ENCODE peak calls at places on chromosomes 13 and 19, in nine cellular contexts. One of them, this sample, is unnamed.
A peak's percentile ranks its signal among the peaks of the same experiment; 100 is the strongest.

GRCh38 chr19:38730731-38731589 is 13.3 kb downstream of the CAPN12 start:
- DNase-seq in endodermal cell: peak; percentile 46
- DNase-seq in AG04449: no peak
- DNase-seq in astrocyte of the spinal cord: no peak
- DNase-seq in fibroblast of pulmonary artery: no peak
- DNase-seq in astrocyte of the cerebellum: no peak
- DNase-seq in SK-N-SH: no peak
- DNase-seq in uterus: peak; percentile 19
- DNase-seq in iPS DF 6.9: no peak
- DNase-seq in this sample: peak; percentile 57

GRCh38 chr19:38392707-38393308 is 4.3 kb downstream of the SPRED3 start:
- DNase-seq in endodermal cell: no peak
- DNase-seq in AG04449: no peak
- DNase-seq in astrocyte of the spinal cord: peak; percentile 36
- DNase-seq in fibroblast of pulmonary artery: peak; percentile 51
- DNase-seq in astrocyte of the cerebellum: no peak
- DNase-seq in SK-N-SH: no peak
- DNase-seq in uterus: no peak
- DNase-seq in iPS DF 6.9: no peak
- DNase-seq in this sample: peak; percentile 96

GRCh38 chr19:38718747-38719543 is 25.3 kb downstream of the CAPN12 start:
- DNase-seq in endodermal cell: peak; percentile 86
- DNase-seq in AG04449: no peak
- DNase-seq in astrocyte of the spinal cord: peak; percentile 59
- DNase-seq in fibroblast of pulmonary artery: peak; percentile 48
- DNase-seq in astrocyte of the cerebellum: no peak
- DNase-seq in SK-N-SH: peak; percentile 64
- DNase-seq in uterus: peak; percentile 63
- DNase-seq in iPS DF 6.9: no peak
- DNase-seq in this sample: peak; percentile 96

GRCh38 chr19:2770055-2771013 is 12.7 kb downstream of the SGTA start:
- DNase-seq in endodermal cell: no peak
- DNase-seq in AG04449: no peak
- DNase-seq in astrocyte of the spinal cord: no peak
- DNase-seq in fibroblast of pulmonary artery: peak; percentile 74
- DNase-seq in astrocyte of the cerebellum: no peak
- DNase-seq in SK-N-SH: no peak
- DNase-seq in uterus: peak; percentile 66
- DNase-seq in iPS DF 6.9: no peak
- DNase-seq in this sample: no peak

GRCh38 chr19:44848805-44849457 is 2.8 kb downstream of the NECTIN2 start:
- DNase-seq in endodermal cell: peak; percentile 80
- DNase-seq in AG04449: no peak
- DNase-seq in astrocyte of the spinal cord: no peak
- DNase-seq in fibroblast of pulmonary artery: no peak
- DNase-seq in astrocyte of the cerebellum: no peak
- DNase-seq in SK-N-SH: peak; percentile 47
- DNase-seq in uterus: no peak
- DNase-seq in iPS DF 6.9: no peak
- DNase-seq in this sample: no peak

GRCh38 chr19:55369651-55370304 is 485 bp downstream of the IL11 start:
- DNase-seq in endodermal cell: peak; percentile 95
- DNase-seq in AG04449: no peak
- DNase-seq in astrocyte of the spinal cord: peak; percentile 66
- DNase-seq in fibroblast of pulmonary artery: peak; percentile 60
- DNase-seq in astrocyte of the cerebellum: no peak
- DNase-seq in SK-N-SH: peak; percentile 96
- DNase-seq in uterus: no peak
- DNase-seq in iPS DF 6.9: no peak
- DNase-seq in this sample: peak; percentile 100

GRCh38 chr19:39502640-39503417 is 4.1 kb downstream of the DLL3 start:
- DNase-seq in endodermal cell: peak; percentile 92
- DNase-seq in AG04449: no peak
- DNase-seq in astrocyte of the spinal cord: peak; percentile 55
- DNase-seq in fibroblast of pulmonary artery: peak; percentile 77
- DNase-seq in astrocyte of the cerebellum: no peak
- DNase-seq in SK-N-SH: peak; percentile 91
- DNase-seq in uterus: peak; percentile 46
- DNase-seq in iPS DF 6.9: no peak
- DNase-seq in this sample: peak; percentile 98

GRCh38 chr19:35592226-35592625 is 6.3 kb downstream of the PMIS2 start:
- DNase-seq in endodermal cell: peak; percentile 76
- DNase-seq in AG04449: no peak
- DNase-seq in astrocyte of the spinal cord: no peak
- DNase-seq in fibroblast of pulmonary artery: peak; percentile 71
- DNase-seq in astrocyte of the cerebellum: no peak
- DNase-seq in SK-N-SH: peak; percentile 41
- DNase-seq in uterus: no peak
- DNase-seq in iPS DF 6.9: peak; percentile 68
- DNase-seq in this sample: peak; percentile 66

GRCh38 chr19:12261554-12261953 is 33.1 kb downstream of the ZNF44 start:
- DNase-seq in endodermal cell: no peak
- DNase-seq in AG04449: no peak
- DNase-seq in astrocyte of the spinal cord: no peak
- DNase-seq in fibroblast of pulmonary artery: no peak
- DNase-seq in astrocyte of the cerebellum: no peak
- DNase-seq in SK-N-SH: no peak
- DNase-seq in uterus: no peak
- DNase-seq in iPS DF 6.9: no peak
- DNase-seq in this sample: no peak

GRCh38 chr13:99984463-99985242 is 3.1 kb downstream of the ZIC2 start:
- DNase-seq in endodermal cell: peak; percentile 73
- DNase-seq in AG04449: no peak
- DNase-seq in astrocyte of the spinal cord: peak; percentile 32
- DNase-seq in fibroblast of pulmonary artery: no peak
- DNase-seq in astrocyte of the cerebellum: no peak
- DNase-seq in SK-N-SH: peak; percentile 55
- DNase-seq in uterus: no peak
- DNase-seq in iPS DF 6.9: no peak
- DNase-seq in this sample: peak; percentile 79

GRCh38 chr13:101915755-101916107 is 463.3 kb downstream of the ITGBL1 start:
- DNase-seq in endodermal cell: no peak
- DNase-seq in AG04449: no peak
- DNase-seq in astrocyte of the spinal cord: no peak
- DNase-seq in fibroblast of pulmonary artery: no peak
- DNase-seq in astrocyte of the cerebellum: no peak
- DNase-seq in SK-N-SH: no peak
- DNase-seq in uterus: no peak
- DNase-seq in iPS DF 6.9: no peak
- DNase-seq in this sample: no peak
- H3K4me3 ChIP-seq in endodermal cell: peak overlapping the region; percentile 68
- H3K4me3 ChIP-seq in AG04449: no peak overlapping the region
- H3K4me3 ChIP-seq in astrocyte of the spinal cord: no peak overlapping the region
- H3K4me3 ChIP-seq in fibroblast of pulmonary artery: no peak overlapping the region
- H3K4me3 ChIP-seq in astrocyte of the cerebellum: peak overlapping the region; percentile 37
- H3K4me3 ChIP-seq in SK-N-SH: peak overlapping the region; percentile 57
- H3K4me3 ChIP-seq in uterus: no peak overlapping the region
- H3K4me3 ChIP-seq in iPS DF 6.9: peak overlapping the region; percentile 85
- H3K4me3 ChIP-seq in this sample: no peak overlapping the region

GRCh38 chr19:48618916-48619691 is at the start of the genes RPL18 and SPHK2:
- DNase-seq in endodermal cell: peak; percentile 99
- DNase-seq in AG04449: peak; percentile 99
- DNase-seq in astrocyte of the spinal cord: peak; percentile 100
- DNase-seq in fibroblast of pulmonary artery: peak; percentile 100
- DNase-seq in astrocyte of the cerebellum: peak; percentile 99
- DNase-seq in SK-N-SH: peak; percentile 97
- DNase-seq in uterus: peak; percentile 98
- DNase-seq in iPS DF 6.9: peak; percentile 98
- DNase-seq in this sample: peak; percentile 99

GRCh38 chr19:48618278-48618915 is 581 bp downstream of the RPL18 start:
- DNase-seq in endodermal cell: no peak
- DNase-seq in AG04449: no peak
- DNase-seq in astrocyte of the spinal cord: no peak
- DNase-seq in fibroblast of pulmonary artery: no peak
- DNase-seq in astrocyte of the cerebellum: no peak
- DNase-seq in SK-N-SH: no peak
- DNase-seq in uterus: no peak
- DNase-seq in iPS DF 6.9: no peak
- DNase-seq in this sample: peak; percentile 83

GRCh38 chr19:48616491-48617056 is 1.7 kb upstream of the FAM83E start:
- DNase-seq in endodermal cell: peak; percentile 45
- DNase-seq in AG04449: no peak
- DNase-seq in astrocyte of the spinal cord: no peak
- DNase-seq in fibroblast of pulmonary artery: no peak
- DNase-seq in astrocyte of the cerebellum: no peak
- DNase-seq in SK-N-SH: no peak
- DNase-seq in uterus: no peak
- DNase-seq in iPS DF 6.9: no peak
- DNase-seq in this sample: no peak

GRCh38 chr19:48617146-48617937 is 1.6 kb downstream of the RPL18 start:
- DNase-seq in endodermal cell: peak; percentile 44
- DNase-seq in AG04449: no peak
- DNase-seq in astrocyte of the spinal cord: peak; percentile 30
- DNase-seq in fibroblast of pulmonary artery: no peak
- DNase-seq in astrocyte of the cerebellum: peak; percentile 45
- DNase-seq in SK-N-SH: no peak
- DNase-seq in uterus: no peak
- DNase-seq in iPS DF 6.9: no peak
- DNase-seq in this sample: peak; percentile 88

GRCh38 chr19:48619692-48620565 is 623 bp downstream of the SPHK2 start:
- DNase-seq in endodermal cell: peak; percentile 44
- DNase-seq in AG04449: no peak
- DNase-seq in astrocyte of the spinal cord: no peak
- DNase-seq in fibroblast of pulmonary artery: no peak
- DNase-seq in astrocyte of the cerebellum: no peak
- DNase-seq in SK-N-SH: no peak
- DNase-seq in uterus: no peak
- DNase-seq in iPS DF 6.9: no peak
- DNase-seq in this sample: peak; percentile 58
- H3K4me3 ChIP-seq in endodermal cell: peak overlapping the region; percentile 100
- H3K4me3 ChIP-seq in AG04449: peak overlapping the region; percentile 81
- H3K4me3 ChIP-seq in astrocyte of the spinal cord: peak overlapping the region; percentile 95
- H3K4me3 ChIP-seq in fibroblast of pulmonary artery: peak overlapping the region; percentile 100
- H3K4me3 ChIP-seq in astrocyte of the cerebellum: peak overlapping the region; percentile 90
- H3K4me3 ChIP-seq in SK-N-SH: peak overlapping the region; percentile 93
- H3K4me3 ChIP-seq in uterus: peak overlapping the region; percentile 49
- H3K4me3 ChIP-seq in iPS DF 6.9: peak overlapping the region; percentile 31
- H3K4me3 ChIP-seq in this sample: peak overlapping the region; percentile 100

GRCh38 chr13:25541434-25542123 is 169.8 kb downstream of the ATP8A2 start:
- DNase-seq in endodermal cell: no peak
- DNase-seq in AG04449: no peak
- DNase-seq in astrocyte of the spinal cord: no peak
- DNase-seq in fibroblast of pulmonary artery: no peak
- DNase-seq in astrocyte of the cerebellum: no peak
- DNase-seq in SK-N-SH: no peak
- DNase-seq in uterus: no peak
- DNase-seq in iPS DF 6.9: no peak
- DNase-seq in this sample: no peak

GRCh38 chr13:25538276-25538675 is 166.5 kb downstream of the ATP8A2 start:
- DNase-seq in endodermal cell: no peak
- DNase-seq in AG04449: no peak
- DNase-seq in astrocyte of the spinal cord: no peak
- DNase-seq in fibroblast of pulmonary artery: no peak
- DNase-seq in astrocyte of the cerebellum: no peak
- DNase-seq in SK-N-SH: no peak
- DNase-seq in uterus: no peak
- DNase-seq in iPS DF 6.9: no peak
- DNase-seq in this sample: no peak
- H3K4me3 ChIP-seq in endodermal cell: no peak overlapping the region
- H3K4me3 ChIP-seq in AG04449: no peak overlapping the region
- H3K4me3 ChIP-seq in astrocyte of the spinal cord: no peak overlapping the region
- H3K4me3 ChIP-seq in fibroblast of pulmonary artery: no peak overlapping the region
- H3K4me3 ChIP-seq in astrocyte of the cerebellum: no peak overlapping the region
- H3K4me3 ChIP-seq in SK-N-SH: no peak overlapping the region
- H3K4me3 ChIP-seq in uterus: no peak overlapping the region
- H3K4me3 ChIP-seq in iPS DF 6.9: no peak overlapping the region
- H3K4me3 ChIP-seq in this sample: no peak overlapping the region

DNA sequence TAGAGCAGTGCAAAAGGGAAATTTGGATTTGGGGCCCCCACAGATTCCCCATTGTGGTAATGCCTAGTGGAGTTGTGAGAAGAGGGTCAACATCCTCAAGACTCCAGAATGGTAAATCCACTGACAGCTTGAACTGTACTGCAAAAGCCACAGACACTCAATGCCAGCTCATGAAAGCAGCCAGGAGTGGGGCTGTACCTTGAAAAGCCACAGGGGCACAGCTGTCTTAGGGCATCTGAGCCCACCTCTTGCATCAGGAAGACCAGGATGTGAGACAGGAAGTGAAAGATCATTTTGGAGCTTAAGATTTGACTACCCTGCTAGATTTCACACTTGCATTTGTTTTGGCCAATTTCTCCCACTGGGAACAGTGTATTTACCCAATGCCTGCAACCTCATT is 1548.9 kb upstream of the PCDH20 start:
- DNase-seq in endodermal cell: no peak
- DNase-seq in AG04449: no peak
- DNase-seq in astrocyte of the spinal cord: no peak
- DNase-seq in fibroblast of pulmonary artery: no peak
- DNase-seq in astrocyte of the cerebellum: no peak
- DNase-seq in SK-N-SH: no peak
- DNase-seq in uterus: no peak
- DNase-seq in iPS DF 6.9: no peak
- DNase-seq in this sample: no peak
- H3K4me3 ChIP-seq in endodermal cell: peak overlapping the region; percentile 14
- H3K4me3 ChIP-seq in AG04449: no peak overlapping the region
- H3K4me3 ChIP-seq in astrocyte of the spinal cord: no peak overlapping the region
- H3K4me3 ChIP-seq in fibroblast of pulmonary artery: no peak overlapping the region
- H3K4me3 ChIP-seq in astrocyte of the cerebellum: no peak overlapping the region
- H3K4me3 ChIP-seq in SK-N-SH: no peak overlapping the region
- H3K4me3 ChIP-seq in uterus: no peak overlapping the region
- H3K4me3 ChIP-seq in iPS DF 6.9: no peak overlapping the region
- H3K4me3 ChIP-seq in this sample: no peak overlapping the region

DNA sequence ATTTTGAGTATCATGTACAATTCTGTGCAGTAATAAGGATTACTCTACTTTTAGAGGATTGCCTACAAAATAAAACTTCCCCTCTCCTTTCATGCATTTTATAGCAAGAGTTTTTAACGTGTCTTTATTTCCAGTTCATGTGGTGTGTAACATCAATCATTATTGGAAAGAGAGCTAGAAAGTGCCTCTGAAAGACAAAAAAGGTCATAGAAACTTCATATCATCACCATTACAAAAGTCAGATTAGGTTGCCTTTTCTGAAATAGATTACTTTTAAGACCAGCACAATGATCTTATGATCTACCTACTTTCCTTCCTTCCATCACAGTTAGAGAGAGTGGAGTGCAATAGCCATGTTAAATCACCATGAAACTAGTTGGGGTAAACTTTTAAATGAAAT is 12.6 kb downstream of the DACH1 start:
- DNase-seq in endodermal cell: no peak
- DNase-seq in AG04449: no peak
- DNase-seq in astrocyte of the spinal cord: no peak
- DNase-seq in fibroblast of pulmonary artery: no peak
- DNase-seq in astrocyte of the cerebellum: no peak
- DNase-seq in SK-N-SH: no peak
- DNase-seq in uterus: no peak
- DNase-seq in iPS DF 6.9: no peak
- DNase-seq in this sample: no peak
- H3K4me3 ChIP-seq in endodermal cell: no peak overlapping the region
- H3K4me3 ChIP-seq in AG04449: no peak overlapping the region
- H3K4me3 ChIP-seq in astrocyte of the spinal cord: no peak overlapping the region
- H3K4me3 ChIP-seq in fibroblast of pulmonary artery: no peak overlapping the region
- H3K4me3 ChIP-seq in astrocyte of the cerebellum: no peak overlapping the region
- H3K4me3 ChIP-seq in SK-N-SH: no peak overlapping the region
- H3K4me3 ChIP-seq in uterus: no peak overlapping the region
- H3K4me3 ChIP-seq in iPS DF 6.9: no peak overlapping the region
- H3K4me3 ChIP-seq in this sample: no peak overlapping the region